ENCODE peak calls at places on chromosomes 3 and 15, in six cellular contexts. U is lower lobe of right lung, O is AG04449, R is skeletal muscle cell, H is upper lobe of right lung, A is keratinocyte. W is an unnamed sample.

GRCh38 chr3:38597502-38598060 is 51.9 kb downstream of the SCN5A start:
- DNase-seq in U (peak; percentile 18), O (no peak), R (no peak), H (peak; percentile 40), A (no peak), W (no peak)

GRCh38 chr3:131705558-131706051 is 202.8 kb upstream of the MRPL3 start:
- DNase-seq in U (no peak), O (no peak), R (no peak), H (no peak), A (no peak), W (peak; percentile 44)

GRCh38 chr3:193464889-193465288 is 86.3 kb upstream of the ATP13A5 start:
- DNase-seq in U (no peak), O (no peak), R (no peak), H (no peak), A (no peak), W (no peak)

GRCh38 chr15:59062985-59063384 is 42.0 kb upstream of the CCNB2 start:
- DNase-seq in U (no peak), O (no peak), R (peak; percentile 12), H (no peak), A (no peak), W (no peak)

GRCh38 chr15:90941038-90941437 is 6.0 kb downstream of the UNC45A start:
- DNase-seq in U (no peak), O (no peak), R (no peak), H (no peak), A (no peak), W (no peak)

GRCh38 chr3:119613201-119613600 is 15.5 kb downstream of the PLA1A start:
- DNase-seq in U (no peak), O (no peak), R (no peak), H (no peak), A (no peak), W (no peak)

GRCh38 chr3:36827133-36827532 is 62.8 kb upstream of the DCLK3 start:
- DNase-seq in U (no peak), O (no peak), R (no peak), H (no peak), A (no peak), W (no peak)

GRCh38 chr15:68426149-68426548 is 5.8 kb downstream of the ITGA11 start:
- DNase-seq in U (no peak), O (no peak), R (no peak), H (no peak), A (no peak), W (no peak)

GRCh38 chr3:123735456-123735855 is 148.7 kb downstream of the MYLK start:
- DNase-seq in U (no peak), O (no peak), R (no peak), H (no peak), A (no peak), W (no peak)

GRCh38 chr3:30688776-30689175 is 82.4 kb downstream of the TGFBR2 start:
- DNase-seq in U (no peak), O (no peak), R (no peak), H (no peak), A (peak; percentile 13), W (no peak)

GRCh38 chr3:132232231-132232792 is 84.9 kb upstream of the ACP3 start:
- DNase-seq in U (no peak), O (no peak), R (no peak), H (no peak), A (no peak), W (no peak)

GRCh38 chr3:131688370-131688769 is 185.6 kb upstream of the MRPL3 start:
- DNase-seq in U (no peak), O (peak; percentile 46), R (no peak), H (no peak), A (peak; percentile 19), W (no peak)

GRCh38 chr3:25657293-25657692 is 7.4 kb downstream of the TOP2B start:
- DNase-seq in U (no peak), O (no peak), R (no peak), H (no peak), A (no peak), W (no peak)

GRCh38 chr3:55524565-55525244 is 37.6 kb upstream of the WNT5A start:
- DNase-seq in U (no peak), O (peak; percentile 4), R (no peak), H (no peak), A (no peak), W (no peak)

GRCh38 chr15:81155375-81156218 is 21.5 kb downstream of the CFAP161 start:
- DNase-seq in U (no peak), O (no peak), R (peak; percentile 49), H (no peak), A (no peak), W (peak; percentile 42)

GRCh38 chr15:55652363-55652762 is 64.2 kb upstream of the PYGO1 start:
- DNase-seq in U (no peak), O (no peak), R (no peak), H (no peak), A (no peak), W (no peak)

GRCh38 chr15:87538327-87538834 is 718.2 kb downstream of the NTRK3 start:
- DNase-seq in U (no peak), O (no peak), R (no peak), H (no peak), A (no peak), W (no peak)

GRCh38 chr3:25527796-25528195 is 99.7 kb downstream of the RARB start:
- DNase-seq in U (no peak), O (no peak), R (no peak), H (no peak), A (no peak), W (no peak)

GRCh38 chr15:85618956-85619491 is 175.7 kb downstream of the KLHL25 start:
- DNase-seq in U (no peak), O (peak; percentile 86), R (peak; percentile 98), H (peak; percentile 70), A (peak; percentile 35), W (peak; percentile 48)

GRCh38 chr3:10007126-10007782 is 19.0 kb upstream of the FANCD2 start:
- DNase-seq in U (no peak), O (no peak), R (no peak), H (no peak), A (no peak), W (no peak)

GRCh38 chr3:105359098-105359762 is 7.5 kb upstream of the ALCAM start:
- DNase-seq in U (no peak), O (no peak), R (no peak), H (no peak), A (no peak), W (no peak)

GRCh38 chr15:76517910-76518309 is 181.3 kb downstream of the ISL2 start:
- DNase-seq in U (no peak), O (no peak), R (no peak), H (no peak), A (no peak), W (no peak)

GRCh38 chr15:56291741-56292140 is 48.1 kb upstream of the RFX7 start:
- DNase-seq in U (no peak), O (no peak), R (no peak), H (no peak), A (no peak), W (no peak)

GRCh38 chr15:77002954-77003912 is 8.3 kb downstream of the PSTPIP1 start:
- DNase-seq in U (peak; percentile 86), O (no peak), R (no peak), H (peak; percentile 83), A (no peak), W (no peak)

GRCh38 chr15:68207176-68207935 is 2.2 kb upstream of the CALML4 start:
- DNase-seq in U (no peak), O (no peak), R (no peak), H (no peak), A (no peak), W (no peak)

GRCh38 chr3:169454823-169455222 is 208.7 kb downstream of the MECOM start:
- DNase-seq in U (no peak), O (no peak), R (peak; percentile 58), H (no peak), A (peak; percentile 84), W (peak; percentile 25)

GRCh38 chr15:51721199-51721960 is 16.1 kb downstream of the LYSMD2 start:
- DNase-seq in U (no peak), O (no peak), R (no peak), H (no peak), A (no peak), W (no peak)

GRCh38 chr15:29111705-29112281 is 157.8 kb downstream of the NSMCE3 start:
- DNase-seq in U (no peak), O (no peak), R (no peak), H (no peak), A (no peak), W (no peak)

GRCh38 chr15:29113336-29114276 is 156.0 kb downstream of the NSMCE3 start:
- DNase-seq in U (no peak), O (no peak), R (no peak), H (no peak), A (no peak), W (no peak)

GRCh38 chr15:29116970-29117700 is 152.5 kb downstream of the NSMCE3 start:
- DNase-seq in U (no peak), O (no peak), R (no peak), H (no peak), A (no peak), W (no peak)

GRCh38 chr15:29115093-29115991 is 154.3 kb downstream of the NSMCE3 start:
- DNase-seq in U (no peak), O (no peak), R (no peak), H (no peak), A (no peak), W (no peak)

GRCh38 chr15:29114277-29115092 is 155.1 kb downstream of the NSMCE3 start:
- DNase-seq in U (no peak), O (no peak), R (no peak), H (no peak), A (no peak), W (no peak)
- H3K4me3 ChIP-seq in U (no peak overlapping the region), O (no peak overlapping the region), R (no peak overlapping the region), H (no peak overlapping the region), A (no peak overlapping the region), W (no peak overlapping the region)

DNA sequence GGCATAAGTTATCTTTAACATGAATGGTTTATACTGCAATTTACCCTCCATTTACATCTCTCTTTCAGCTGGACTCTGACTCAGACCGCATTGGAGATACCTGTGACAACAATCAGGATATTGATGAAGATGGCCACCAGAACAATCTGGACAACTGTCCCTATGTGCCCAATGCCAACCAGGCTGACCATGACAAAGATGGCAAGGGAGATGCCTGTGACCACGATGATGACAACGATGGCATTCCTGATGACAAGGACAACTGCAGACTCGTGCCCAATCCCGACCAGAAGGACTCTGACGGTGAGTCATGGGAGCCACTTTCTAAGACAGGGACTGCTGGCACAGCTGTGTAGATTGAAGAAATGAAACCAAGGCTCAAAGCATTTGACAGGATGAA is 11.6 kb downstream of the THBS1 start:
- DNase-seq in U (no peak), O (peak; percentile 42), R (no peak), H (no peak), A (peak; percentile 65), W (no peak)
- H3K4me3 ChIP-seq in U (no peak overlapping the region), O (no peak overlapping the region), R (no peak overlapping the region), H (no peak overlapping the region), A (no peak overlapping the region), W (no peak overlapping the region)

DNA sequence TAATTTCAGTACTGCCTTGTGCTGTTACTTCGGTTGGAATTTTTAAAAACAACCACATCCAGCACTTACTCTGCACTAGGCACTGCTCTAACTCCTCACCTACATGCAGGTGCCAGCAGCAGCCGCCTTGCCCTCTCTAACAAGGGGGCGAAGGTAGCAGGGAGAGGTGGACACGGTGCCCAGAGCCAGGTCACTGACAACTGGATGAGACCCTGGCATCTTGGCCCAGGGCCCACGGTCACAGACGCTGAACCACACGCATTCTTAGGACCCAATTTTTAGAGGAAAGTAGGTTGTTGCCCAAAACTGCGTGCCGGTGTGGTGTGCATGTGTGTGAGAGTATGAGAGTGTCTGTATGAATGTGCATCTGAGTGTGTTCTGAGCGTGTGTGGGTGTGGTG is 63.4 kb upstream of the GATA2 start:
- DNase-seq in U (no peak), O (no peak), R (no peak), H (peak; percentile 48), A (no peak), W (no peak)
- H3K4me3 ChIP-seq in U (no peak overlapping the region), O (no peak overlapping the region), R (no peak overlapping the region), H (no peak overlapping the region), A (no peak overlapping the region), W (no peak overlapping the region)

GRCh38 chr3:14142567-14143270 is 17.9 kb downstream of the TMEM43 start:
- DNase-seq in U (no peak), O (no peak), R (no peak), H (no peak), A (no peak), W (no peak)
- H3K4me3 ChIP-seq in U (no peak overlapping the region), O (no peak overlapping the region), R (no peak overlapping the region), H (no peak overlapping the region), A (peak overlapping the region; percentile 11), W (no peak overlapping the region)